ENCODE peak calls at places on chromosomes 3 and 15, in seven cellular contexts. A, E, B, N, V, P and F are unnamed samples. For H3K36me3, the result is how much of the 10 kb centered on the place peaks cover.

GRCh38 chr15:40793216-40793989 is 13.5 kb upstream of the ZFYVE19 start:
- DNase-seq in B (no peak), V (peak), A (peak), E (peak), N (peak), P (peak), F (no peak)

GRCh38 chr3:129703913-129704312 is 97.4 kb upstream of the PLXND1 start:
- DNase-seq in P (no peak), B (no peak), E (peak), V (no peak), N (no peak), A (no peak), F (no peak)

GRCh38 chr15:69697913-69698312 is 245.3 kb downstream of the RPLP1 start:
- DNase-seq in E (no peak), N (no peak), B (no peak), P (no peak), V (no peak), A (no peak), F (no peak)

GRCh38 chr3:197802505-197803459 is 11.7 kb downstream of the LRCH3 start:
- DNase-seq in B (no peak), E (no peak), A (no peak), P (no peak), N (no peak), V (no peak), F (no peak)

GRCh38 chr3:53739926-53740325 is 106.3 kb downstream of the CHDH start:
- DNase-seq in B (no peak), A (no peak), N (no peak), E (no peak), P (no peak), V (no peak), F (no peak)

GRCh38 chr3:165903885-165904284 is 66.7 kb upstream of the BCHE start:
- DNase-seq in E (no peak), P (peak), A (peak), N (no peak), B (no peak), V (no peak), F (no peak)

GRCh38 chr3:183576487-183577107 is 21.1 kb upstream of the KLHL6 start:
- DNase-seq in N (no peak), P (no peak), B (no peak), A (no peak), V (no peak), E (peak), F (no peak)

GRCh38 chr3:101902041-101902440 is 52.7 kb downstream of the NFKBIZ start:
- DNase-seq in P (peak), A (peak), E (peak), V (no peak), B (no peak), N (no peak), F (no peak)

GRCh38 chr3:82572721-82573120 is 811.3 kb upstream of the GBE1 start:
- DNase-seq in B (no peak), A (peak), P (no peak), E (no peak), V (no peak), N (no peak), F (no peak)

DNA sequence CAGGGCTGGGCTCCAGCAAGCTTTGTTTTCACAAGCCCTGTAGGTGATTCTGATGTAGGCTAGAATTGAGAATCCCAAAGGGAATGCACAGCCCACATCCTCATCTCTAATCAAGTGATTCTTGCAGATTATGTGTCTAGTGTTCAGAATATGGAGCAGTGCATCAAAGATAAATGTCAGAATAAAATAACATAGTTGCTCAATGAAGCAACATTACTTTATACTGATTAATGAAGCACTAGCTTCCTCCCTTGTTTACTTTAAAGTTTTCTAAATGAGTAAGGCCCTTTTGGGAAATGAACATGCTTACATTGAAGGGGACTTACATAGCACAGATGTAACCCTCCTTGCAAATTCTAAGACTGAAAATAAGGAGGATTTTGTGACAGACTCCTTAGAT is 39.1 kb downstream of the NUP210 start:
- DNase-seq in P (no peak), A (no peak), V (no peak), B (no peak), N (no peak), E (no peak), F (no peak)
- H3K36me3 ChIP-seq in P (half or more), A (under half), V (half or more), B (under half), N (under half), E (under half), F (under half)

DNA sequence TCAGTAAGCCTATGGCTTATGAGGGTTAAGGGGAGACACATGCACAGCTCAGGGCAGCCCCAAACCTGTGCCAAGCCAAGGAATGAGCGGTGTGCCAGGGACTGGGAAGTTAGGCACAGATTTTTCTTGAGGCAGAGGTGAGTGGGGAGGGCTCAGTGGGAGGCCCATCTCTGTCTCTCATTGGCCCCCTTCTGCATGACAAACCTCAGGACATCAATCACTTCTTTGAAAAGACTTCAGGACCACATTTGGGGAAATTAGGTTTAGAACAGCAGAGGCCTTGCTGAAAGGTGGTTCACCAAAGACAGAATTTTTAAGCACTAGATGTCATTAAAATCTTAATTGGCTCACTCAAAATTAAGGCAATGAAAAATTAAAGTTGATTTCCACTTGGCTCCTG is 57.2 kb downstream of the RAB11A start:
- DNase-seq in P (no peak), B (no peak), E (no peak), N (no peak), V (no peak), A (no peak), F (no peak)
- H3K36me3 ChIP-seq in P (under half), B (under half), E (under half), N (under half), V (under half), A (under half), F (under half)

DNA sequence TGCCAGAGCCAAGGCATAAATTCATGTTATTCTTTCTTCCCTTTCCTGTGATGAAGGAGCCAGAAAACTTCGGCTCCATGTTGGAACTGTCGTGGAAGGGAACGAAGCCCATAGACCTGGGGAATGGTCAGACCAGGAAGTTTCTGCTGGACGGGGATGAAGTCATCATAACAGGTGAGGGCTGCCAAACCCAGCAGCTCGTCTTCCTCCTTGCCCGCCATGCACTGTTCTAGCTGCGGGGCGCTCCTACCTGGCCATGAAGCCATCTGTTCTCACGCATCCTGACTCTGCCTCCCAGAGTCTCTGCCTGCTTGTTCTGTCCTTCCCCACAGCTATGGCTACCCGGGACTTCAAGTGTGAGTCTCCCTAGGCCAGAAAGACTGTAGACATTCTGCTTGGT is 28.2 kb downstream of the FAH start:
- DNase-seq in P (no peak), V (no peak), B (no peak), A (no peak), N (no peak), E (no peak), F (no peak)
- H3K36me3 ChIP-seq in P (under half), V (half or more), B (half or more), A (under half), N (under half), E (half or more), F (under half)

GRCh38 chr15:101277943-101278564 is 769 bp upstream of the SELENOS start:
- DNase-seq in E (no peak), N (no peak), A (no peak), V (no peak), P (no peak), B (no peak), F (no peak)
- H3K36me3 ChIP-seq in E (half or more), N (under half), A (under half), V (half or more), P (under half), B (half or more), F (half or more)

DNA sequence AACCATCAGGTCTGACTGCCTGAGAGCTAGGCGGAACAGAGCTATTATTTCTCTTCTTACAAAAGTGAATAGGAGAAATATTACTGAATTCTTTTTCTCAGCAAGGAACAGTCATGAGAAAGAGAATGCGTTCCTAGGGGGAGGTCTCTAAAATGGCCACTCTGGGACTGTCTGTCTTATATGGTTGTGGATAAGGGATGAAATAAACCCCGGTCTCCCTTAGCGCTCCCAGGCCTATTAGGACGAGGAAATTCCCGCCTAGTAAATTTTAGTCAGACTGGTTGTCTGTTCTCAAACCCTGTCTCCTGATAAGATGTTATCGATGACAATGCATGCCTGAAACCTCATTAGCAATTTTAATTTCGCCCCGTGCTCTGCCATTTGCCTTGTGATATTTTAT is 20.1 kb upstream of the WDR5B start:
- DNase-seq in E (no peak), N (no peak), A (no peak), V (no peak), P (no peak), B (no peak), F (no peak)
- H3K36me3 ChIP-seq in E (half or more), N (under half), A (under half), V (half or more), P (half or more), B (half or more), F (half or more)

GRCh38 chr15:98958076-98958475 is 49.5 kb downstream of the PGPEP1L start:
- DNase-seq in B (no peak), P (no peak), E (no peak), A (no peak), V (no peak), N (no peak), F (no peak)

GRCh38 chr15:98958918-98959639 is 48.5 kb downstream of the PGPEP1L start:
- DNase-seq in A (no peak), V (no peak), P (peak), N (no peak), E (no peak), B (no peak), F (no peak)

GRCh38 chr15:98956796-98957553 is 50.6 kb downstream of the PGPEP1L start:
- DNase-seq in P (peak), V (no peak), N (no peak), B (no peak), E (no peak), A (no peak), F (no peak)

GRCh38 chr15:98955980-98956723 is 51.4 kb downstream of the PGPEP1L start:
- DNase-seq in P (peak), V (no peak), N (no peak), A (no peak), E (no peak), B (no peak), F (no peak)

DNA sequence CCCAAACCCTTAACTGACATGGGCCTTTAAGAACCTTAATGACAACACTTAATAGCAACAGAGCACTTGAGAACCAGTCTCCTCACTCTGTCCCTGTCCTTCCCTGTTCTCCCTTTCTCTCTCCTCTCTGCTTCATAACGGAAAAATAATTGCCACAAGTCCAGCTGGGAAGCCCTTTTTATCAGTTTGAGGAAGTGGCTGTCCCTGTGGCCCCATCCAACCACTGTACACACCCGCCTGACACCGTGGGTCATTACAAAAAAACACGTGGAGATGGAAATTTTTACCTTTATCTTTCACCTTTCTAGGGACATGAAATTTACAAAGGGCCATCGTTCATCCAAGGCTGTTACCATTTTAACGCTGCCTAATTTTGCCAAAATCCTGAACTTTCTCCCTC is 49.9 kb downstream of the PGPEP1L start:
- DNase-seq in N (no peak), V (no peak), B (no peak), E (no peak), A (no peak), P (no peak), F (no peak)
- H3K36me3 ChIP-seq in N (under half), V (half or more), B (half or more), E (under half), A (under half), P (under half), F (half or more)

DNA sequence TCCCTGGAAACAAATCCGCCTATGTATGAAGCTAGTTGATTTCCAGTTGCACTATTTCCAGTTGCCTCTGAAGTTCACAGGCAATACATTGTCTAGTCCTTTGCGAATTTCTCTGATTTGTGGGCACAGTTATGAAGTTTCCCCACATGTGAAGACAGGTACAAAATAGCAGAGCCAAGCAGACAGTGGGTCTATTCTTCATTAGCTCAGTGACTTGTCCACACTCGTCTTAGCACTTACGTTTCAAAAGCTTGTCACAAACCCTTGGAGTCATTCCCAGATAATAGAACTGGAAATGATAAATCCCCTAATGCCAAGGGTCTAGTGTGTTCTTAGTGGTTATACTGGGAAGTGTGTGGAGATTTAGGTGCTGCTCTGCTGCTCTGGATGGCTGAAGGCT is 14.5 kb downstream of the SRPRB start:
- DNase-seq in E (no peak), V (no peak), B (no peak), N (no peak), P (no peak), A (peak), F (no peak)
- H3K36me3 ChIP-seq in E (half or more), V (half or more), B (half or more), N (under half), P (under half), A (under half), F (under half)